ENCODE peak calls at places on chromosomes 16 and 17, in nine cellular contexts. One of them, this sample, is unnamed.

GRCh38 chr17:70405492-70406220 is 236.3 kb downstream of the KCNJ2 start:
- DNase-seq in dorsolateral prefrontal cortex: no peak
- DNase-seq in thoracic aorta: no peak
- DNase-seq in stomach: no peak
- DNase-seq in BE2C: no peak
- DNase-seq in fibroblast of lung: peak; percentile 97
- DNase-seq in colonic mucosa: no peak
- DNase-seq in K562: peak; percentile 9
- DNase-seq in esophagus squamous epithelium: no peak
- DNase-seq in this sample: peak; percentile 1

GRCh38 chr16:85286066-85286712 is 173.9 kb upstream of the CIBAR2 start:
- DNase-seq in dorsolateral prefrontal cortex: peak; percentile 92
- DNase-seq in thoracic aorta: peak; percentile 54
- DNase-seq in stomach: peak; percentile 43
- DNase-seq in BE2C: no peak
- DNase-seq in fibroblast of lung: peak; percentile 86
- DNase-seq in colonic mucosa: peak; percentile 44
- DNase-seq in K562: no peak
- DNase-seq in esophagus squamous epithelium: no peak
- DNase-seq in this sample: no peak

GRCh38 chr17:82213251-82214011 is 789 bp upstream of the CCDC57 start:
- DNase-seq in dorsolateral prefrontal cortex: peak; percentile 80
- DNase-seq in thoracic aorta: no peak
- DNase-seq in stomach: no peak
- DNase-seq in BE2C: peak; percentile 74
- DNase-seq in fibroblast of lung: peak; percentile 81
- DNase-seq in colonic mucosa: no peak
- DNase-seq in K562: peak; percentile 58
- DNase-seq in esophagus squamous epithelium: no peak
- DNase-seq in this sample: no peak

GRCh38 chr17:40253565-40253964 is 34.1 kb upstream of the CDC6 start:
- DNase-seq in dorsolateral prefrontal cortex: no peak
- DNase-seq in thoracic aorta: no peak
- DNase-seq in stomach: no peak
- DNase-seq in BE2C: no peak
- DNase-seq in fibroblast of lung: no peak
- DNase-seq in colonic mucosa: no peak
- DNase-seq in K562: no peak
- DNase-seq in esophagus squamous epithelium: no peak
- DNase-seq in this sample: no peak

GRCh38 chr17:47618416-47618815 is 31.3 kb upstream of the KPNB1 start:
- DNase-seq in dorsolateral prefrontal cortex: no peak
- DNase-seq in thoracic aorta: no peak
- DNase-seq in stomach: no peak
- DNase-seq in BE2C: no peak
- DNase-seq in fibroblast of lung: no peak
- DNase-seq in colonic mucosa: no peak
- DNase-seq in K562: no peak
- DNase-seq in esophagus squamous epithelium: no peak
- DNase-seq in this sample: no peak

GRCh38 chr17:48024149-48025039 is 13.2 kb downstream of the COPZ2 start:
- DNase-seq in dorsolateral prefrontal cortex: peak; percentile 53
- DNase-seq in thoracic aorta: no peak
- DNase-seq in stomach: peak; percentile 57
- DNase-seq in BE2C: peak; percentile 58
- DNase-seq in fibroblast of lung: peak; percentile 61
- DNase-seq in colonic mucosa: peak; percentile 84
- DNase-seq in K562: peak; percentile 61
- DNase-seq in esophagus squamous epithelium: no peak
- DNase-seq in this sample: no peak

GRCh38 chr17:68328676-68329075 is 37.4 kb downstream of the ARSG start:
- DNase-seq in dorsolateral prefrontal cortex: no peak
- DNase-seq in thoracic aorta: no peak
- DNase-seq in stomach: no peak
- DNase-seq in BE2C: no peak
- DNase-seq in fibroblast of lung: no peak
- DNase-seq in colonic mucosa: no peak
- DNase-seq in K562: no peak
- DNase-seq in esophagus squamous epithelium: no peak
- DNase-seq in this sample: no peak

GRCh38 chr17:40068584-40068916 is 5.8 kb downstream of the THRA start:
- DNase-seq in dorsolateral prefrontal cortex: no peak
- DNase-seq in thoracic aorta: no peak
- DNase-seq in stomach: no peak
- DNase-seq in BE2C: no peak
- DNase-seq in fibroblast of lung: no peak
- DNase-seq in colonic mucosa: no peak
- DNase-seq in K562: no peak
- DNase-seq in esophagus squamous epithelium: no peak
- DNase-seq in this sample: no peak

GRCh38 chr16:72621651-72622050 is 426.3 kb downstream of the ZFHX3 start:
- DNase-seq in dorsolateral prefrontal cortex: no peak
- DNase-seq in thoracic aorta: no peak
- DNase-seq in stomach: no peak
- DNase-seq in BE2C: no peak
- DNase-seq in fibroblast of lung: peak; percentile 11
- DNase-seq in colonic mucosa: no peak
- DNase-seq in K562: no peak
- DNase-seq in esophagus squamous epithelium: no peak
- DNase-seq in this sample: no peak

GRCh38 chr16:72620853-72621252 is 427.1 kb downstream of the ZFHX3 start:
- DNase-seq in dorsolateral prefrontal cortex: no peak
- DNase-seq in thoracic aorta: no peak
- DNase-seq in stomach: no peak
- DNase-seq in BE2C: no peak
- DNase-seq in fibroblast of lung: no peak
- DNase-seq in colonic mucosa: no peak
- DNase-seq in K562: no peak
- DNase-seq in esophagus squamous epithelium: no peak
- DNase-seq in this sample: no peak

GRCh38 chr16:72620348-72620747 is 427.6 kb downstream of the ZFHX3 start:
- DNase-seq in dorsolateral prefrontal cortex: no peak
- DNase-seq in thoracic aorta: no peak
- DNase-seq in stomach: no peak
- DNase-seq in BE2C: no peak
- DNase-seq in fibroblast of lung: no peak
- DNase-seq in colonic mucosa: no peak
- DNase-seq in K562: no peak
- DNase-seq in esophagus squamous epithelium: no peak
- DNase-seq in this sample: no peak
- TF ChIP-seq CTCF in dorsolateral prefrontal cortex: no peak
- TF ChIP-seq CTCF in thoracic aorta: no peak
- TF ChIP-seq CTCF in stomach: no peak
- TF ChIP-seq CTCF in BE2C: no peak
- TF ChIP-seq CTCF in fibroblast of lung: no peak
- TF ChIP-seq CTCF in colonic mucosa: no peak
- TF ChIP-seq CTCF in K562: no peak
- TF ChIP-seq CTCF in esophagus squamous epithelium: no peak
- TF ChIP-seq CTCF in this sample: no peak

GRCh38 chr17:77851921-77852320 is 106.6 kb upstream of the TNRC6C start:
- DNase-seq in dorsolateral prefrontal cortex: no peak
- DNase-seq in thoracic aorta: no peak
- DNase-seq in stomach: no peak
- DNase-seq in BE2C: no peak
- DNase-seq in fibroblast of lung: no peak
- DNase-seq in colonic mucosa: no peak
- DNase-seq in K562: no peak
- DNase-seq in esophagus squamous epithelium: no peak
- DNase-seq in this sample: no peak
- H3K4me3 ChIP-seq in dorsolateral prefrontal cortex: no peak overlapping the region
- H3K4me3 ChIP-seq in thoracic aorta: no peak overlapping the region
- H3K4me3 ChIP-seq in stomach: no peak overlapping the region
- H3K4me3 ChIP-seq in BE2C: no peak overlapping the region
- H3K4me3 ChIP-seq in fibroblast of lung: no peak overlapping the region
- H3K4me3 ChIP-seq in colonic mucosa: no peak overlapping the region
- H3K4me3 ChIP-seq in K562: no peak overlapping the region
- H3K4me3 ChIP-seq in esophagus squamous epithelium: no peak overlapping the region
- H3K4me3 ChIP-seq in this sample: no peak overlapping the region

GRCh38 chr16:29779474-29779873 is 1.4 kb downstream of the ZG16 start:
- DNase-seq in dorsolateral prefrontal cortex: no peak
- DNase-seq in thoracic aorta: no peak
- DNase-seq in stomach: no peak
- DNase-seq in BE2C: no peak
- DNase-seq in fibroblast of lung: no peak
- DNase-seq in colonic mucosa: no peak
- DNase-seq in K562: no peak
- DNase-seq in esophagus squamous epithelium: no peak
- DNase-seq in this sample: no peak

GRCh38 chr16:29784157-29784556 is 6.1 kb downstream of the ZG16 start:
- DNase-seq in dorsolateral prefrontal cortex: no peak
- DNase-seq in thoracic aorta: no peak
- DNase-seq in stomach: no peak
- DNase-seq in BE2C: no peak
- DNase-seq in fibroblast of lung: no peak
- DNase-seq in colonic mucosa: no peak
- DNase-seq in K562: no peak
- DNase-seq in esophagus squamous epithelium: no peak
- DNase-seq in this sample: no peak

GRCh38 chr16:29790183-29790948 is at the start of gene KIF22:
- DNase-seq in dorsolateral prefrontal cortex: peak; percentile 99
- DNase-seq in thoracic aorta: peak; percentile 96
- DNase-seq in stomach: peak; percentile 100
- DNase-seq in BE2C: peak; percentile 100
- DNase-seq in fibroblast of lung: peak; percentile 98
- DNase-seq in colonic mucosa: peak; percentile 100
- DNase-seq in K562: peak; percentile 100
- DNase-seq in esophagus squamous epithelium: peak; percentile 98
- DNase-seq in this sample: peak; percentile 96

GRCh38 chr16:29789775-29790182 is 772 bp upstream of the KIF22 start:
- DNase-seq in dorsolateral prefrontal cortex: no peak
- DNase-seq in thoracic aorta: no peak
- DNase-seq in stomach: no peak
- DNase-seq in BE2C: no peak
- DNase-seq in fibroblast of lung: no peak
- DNase-seq in colonic mucosa: no peak
- DNase-seq in K562: no peak
- DNase-seq in esophagus squamous epithelium: no peak
- DNase-seq in this sample: no peak

DNA sequence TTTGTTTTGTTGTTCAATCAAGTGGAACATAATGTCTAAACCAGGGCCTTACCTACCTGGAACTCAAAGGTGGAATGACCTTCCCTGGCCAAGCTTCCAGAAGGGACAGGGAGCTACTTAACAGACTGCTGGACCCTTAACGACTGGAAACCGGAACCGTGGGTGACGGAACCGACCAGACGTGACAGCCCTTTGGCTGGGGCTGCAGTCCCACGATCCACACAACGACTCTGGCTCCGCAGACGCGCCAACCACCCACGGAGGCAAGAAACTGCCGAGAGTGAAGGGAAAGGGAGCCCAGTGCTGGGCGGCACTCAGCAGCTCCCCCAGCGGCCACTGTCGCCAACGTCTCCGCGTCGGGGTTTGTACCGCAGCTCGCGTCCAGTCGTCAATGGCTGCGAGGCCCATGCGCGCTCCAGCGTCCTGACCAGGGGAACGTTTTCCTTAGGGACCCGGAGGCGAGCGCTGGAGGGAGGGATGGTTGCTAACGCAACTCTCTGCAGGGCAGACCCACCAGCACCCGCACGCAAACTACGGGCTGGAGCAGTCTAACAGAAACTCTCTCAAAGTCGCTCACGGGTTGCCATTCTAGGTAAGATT is 5.5 kb upstream of the KIF22 start:
- DNase-seq in dorsolateral prefrontal cortex: peak; percentile 78
- DNase-seq in thoracic aorta: no peak
- DNase-seq in stomach: peak; percentile 67
- DNase-seq in BE2C: no peak
- DNase-seq in fibroblast of lung: peak; percentile 58
- DNase-seq in colonic mucosa: peak; percentile 59
- DNase-seq in K562: peak; percentile 86
- DNase-seq in esophagus squamous epithelium: no peak
- DNase-seq in this sample: no peak
- TF ChIP-seq CTCF in dorsolateral prefrontal cortex: peak; percentile 58
- TF ChIP-seq CTCF in thoracic aorta: peak; percentile 86
- TF ChIP-seq CTCF in stomach: no peak
- TF ChIP-seq CTCF in BE2C: no peak
- TF ChIP-seq CTCF in fibroblast of lung: peak; percentile 72
- TF ChIP-seq CTCF in colonic mucosa: peak; percentile 60
- TF ChIP-seq CTCF in K562: peak; percentile 88
- TF ChIP-seq CTCF in esophagus squamous epithelium: peak; percentile 78
- TF ChIP-seq CTCF in this sample: peak; percentile 82

GRCh38 chr16:12123462-12123861 is 146.9 kb downstream of the SNX29 start:
- DNase-seq in dorsolateral prefrontal cortex: no peak
- DNase-seq in thoracic aorta: no peak
- DNase-seq in stomach: no peak
- DNase-seq in BE2C: no peak
- DNase-seq in fibroblast of lung: no peak
- DNase-seq in colonic mucosa: no peak
- DNase-seq in K562: no peak
- DNase-seq in esophagus squamous epithelium: no peak
- DNase-seq in this sample: no peak

GRCh38 chr16:12127244-12127643 is 150.7 kb downstream of the SNX29 start:
- DNase-seq in dorsolateral prefrontal cortex: no peak
- DNase-seq in thoracic aorta: no peak
- DNase-seq in stomach: no peak
- DNase-seq in BE2C: no peak
- DNase-seq in fibroblast of lung: no peak
- DNase-seq in colonic mucosa: no peak
- DNase-seq in K562: no peak
- DNase-seq in esophagus squamous epithelium: no peak
- DNase-seq in this sample: no peak

GRCh38 chr16:12124742-12125141 is 148.2 kb downstream of the SNX29 start:
- DNase-seq in dorsolateral prefrontal cortex: no peak
- DNase-seq in thoracic aorta: no peak
- DNase-seq in stomach: no peak
- DNase-seq in BE2C: no peak
- DNase-seq in fibroblast of lung: no peak
- DNase-seq in colonic mucosa: no peak
- DNase-seq in K562: no peak
- DNase-seq in esophagus squamous epithelium: no peak
- DNase-seq in this sample: no peak

GRCh38 chr16:12122202-12122601 is 145.7 kb downstream of the SNX29 start:
- DNase-seq in dorsolateral prefrontal cortex: no peak
- DNase-seq in thoracic aorta: no peak
- DNase-seq in stomach: no peak
- DNase-seq in BE2C: no peak
- DNase-seq in fibroblast of lung: no peak
- DNase-seq in colonic mucosa: no peak
- DNase-seq in K562: no peak
- DNase-seq in esophagus squamous epithelium: no peak
- DNase-seq in this sample: no peak

DNA sequence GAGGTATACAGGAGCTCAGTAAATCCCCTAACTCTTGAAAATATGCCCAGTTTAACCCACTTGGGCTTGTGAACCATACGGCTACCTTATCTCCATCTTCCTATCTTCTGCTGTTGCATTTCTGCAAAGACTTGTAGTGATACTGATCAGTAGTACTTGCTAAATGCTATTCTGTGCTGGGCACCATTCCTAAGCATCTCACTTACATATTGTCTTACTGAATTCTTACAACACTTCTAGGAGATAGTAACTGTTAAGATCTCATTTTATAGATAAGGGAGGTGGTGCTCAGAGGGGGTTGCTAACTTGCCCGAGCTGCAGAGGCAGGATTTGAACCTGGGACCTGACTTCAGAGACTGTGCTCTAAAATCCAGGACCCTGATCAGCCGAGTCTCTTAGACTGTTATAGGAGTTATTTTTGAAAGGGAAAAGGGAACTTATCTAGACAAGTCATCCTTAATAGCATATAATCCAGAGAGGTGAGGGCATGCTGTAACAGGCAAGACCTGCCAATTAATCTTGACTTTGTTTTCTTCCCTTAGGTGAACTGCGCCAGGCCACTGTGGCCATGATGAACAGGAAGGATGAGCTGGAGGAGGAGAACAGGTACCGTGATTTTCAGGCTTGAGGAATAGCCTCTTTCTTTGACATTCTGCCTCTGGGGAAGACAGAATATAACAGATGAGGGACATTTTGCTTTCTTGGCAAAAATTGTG is 149.7 kb downstream of the SNX29 start:
- DNase-seq in dorsolateral prefrontal cortex: no peak
- DNase-seq in thoracic aorta: no peak
- DNase-seq in stomach: no peak
- DNase-seq in BE2C: no peak
- DNase-seq in fibroblast of lung: no peak
- DNase-seq in colonic mucosa: no peak
- DNase-seq in K562: no peak
- DNase-seq in esophagus squamous epithelium: no peak
- DNase-seq in this sample: no peak
- H3K4me3 ChIP-seq in dorsolateral prefrontal cortex: no peak overlapping the region
- H3K4me3 ChIP-seq in thoracic aorta: no peak overlapping the region
- H3K4me3 ChIP-seq in stomach: no peak overlapping the region
- H3K4me3 ChIP-seq in BE2C: no peak overlapping the region
- H3K4me3 ChIP-seq in fibroblast of lung: no peak overlapping the region
- H3K4me3 ChIP-seq in colonic mucosa: no peak overlapping the region
- H3K4me3 ChIP-seq in K562: no peak overlapping the region
- H3K4me3 ChIP-seq in esophagus squamous epithelium: no peak overlapping the region
- H3K4me3 ChIP-seq in this sample: no peak overlapping the region